ENCODE peak calls at places on chromosomes 16 and 17, in six cellular contexts. P, C, S, T, R and K are unnamed samples.

GRCh38 chr17:7556627-7557026 is 1.9 kb upstream of the TNFSF13 start:
- DNase-seq in P (no peak), C (no peak), S (no peak), T (no peak), R (no peak), K (no peak)

GRCh38 chr17:73657473-73658116 is 13.3 kb upstream of the SDK2 start:
- DNase-seq in P (no peak), C (no peak), S (no peak), T (no peak), R (no peak), K (no peak)

GRCh38 chr17:77098884-77099545 is 41.8 kb upstream of the SEC14L1 start:
- DNase-seq in P (peak; percentile 60), C (no peak), S (peak; percentile 28), T (no peak), R (peak; percentile 68), K (peak; percentile 84)

GRCh38 chr16:65223335-65223734 is 101.5 kb upstream of the CDH11 start:
- DNase-seq in P (no peak), C (no peak), S (no peak), T (no peak), R (no peak), K (no peak)

GRCh38 chr17:19933221-19933620 is 44.4 kb downstream of the AKAP10 start:
- DNase-seq in P (no peak), C (no peak), S (no peak), T (no peak), R (no peak), K (no peak)

GRCh38 chr16:27449434-27450188 is 47.6 kb downstream of the IL21R start:
- DNase-seq in P (no peak), C (peak; percentile 72), S (no peak), T (no peak), R (no peak), K (no peak)

GRCh38 chr17:19747829-19748806 is at the start of gene ALDH3A1:
- DNase-seq in P (no peak), C (no peak), S (no peak), T (no peak), R (no peak), K (no peak)

GRCh38 chr17:77887464-77888241 is 70.8 kb upstream of the TNRC6C start:
- DNase-seq in P (peak; percentile 73), C (peak; percentile 67), S (peak; percentile 51), T (peak; percentile 17), R (peak; percentile 57), K (peak; percentile 96)

GRCh38 chr16:59604331-59604730 is 870.2 kb upstream of the GOT2 start:
- DNase-seq in P (no peak), C (no peak), S (no peak), T (no peak), R (no peak), K (no peak)

GRCh38 chr16:80932725-80933124 is 74.0 kb downstream of the CMC2 start:
- DNase-seq in P (peak; percentile 41), C (no peak), S (no peak), T (no peak), R (no peak), K (peak; percentile 79)